ENCODE peak calls at places on chromosomes 12 and 14, in five cellular contexts. K is IMR-90, D is neuronal stem cell, E is mesenchymal stem cell, R is mesendoderm. U is an unnamed sample. For H3K4me1, the result is how much of the 10 kb centered on the place peaks cover.

GRCh38 chr14:37874429-37875109 is 279.1 kb downstream of the TTC6 start:
- DNase-seq in D (peak), K (peak), R (peak), E (peak), U (peak)

GRCh38 chr14:95993768-95994592 is 45.2 kb upstream of the C14orf132 start:
- DNase-seq in D (peak), R (peak), E (peak), K (peak), U (peak)

GRCh38 chr12:65323025-65323424 is 44.5 kb downstream of the MSRB3 start:
- DNase-seq in E (no peak), D (no peak), R (no peak), K (no peak), U (no peak)

GRCh38 chr12:57138526-57139272 is 8.7 kb downstream of the LRP1-AS start:
- DNase-seq in D (no peak), E (no peak), K (no peak), R (no peak), U (no peak)

GRCh38 chr12:118271199-118271598 is 101.5 kb downstream of the TAOK3 start:
- DNase-seq in R (no peak), K (no peak), D (no peak), E (no peak), U (no peak)

GRCh38 chr12:64124511-64125197 is 97.4 kb downstream of the KICS2 start:
- DNase-seq in E (peak), D (no peak), R (no peak), K (peak), U (no peak)

GRCh38 chr12:22974865-22975264 is 349.9 kb downstream of the ETNK1 start:
- DNase-seq in R (peak), K (peak), E (peak), D (no peak), U (no peak)

GRCh38 chr12:121110211-121110940 is 22.3 kb upstream of the P2RX7 start:
- DNase-seq in K (peak), R (peak), D (peak), E (peak), U (peak)

GRCh38 chr12:108337235-108338223 is 1.6 kb downstream of the CMKLR1 start:
- DNase-seq in E (no peak), K (peak), D (no peak), R (peak), U (peak)

GRCh38 chr12:27821259-27821973 is 41.4 kb upstream of the MANSC4 start:
- DNase-seq in R (peak), D (peak), E (peak), K (peak), U (peak)

GRCh38 chr14:49861581-49861922 is 9.0 kb upstream of the NEMF start:
- DNase-seq in E (peak), R (peak), K (peak), D (peak), U (peak)

GRCh38 chr14:103130017-103130764 is 6.9 kb downstream of the TNFAIP2 start:
- DNase-seq in K (no peak), D (no peak), R (no peak), E (no peak), U (no peak)

GRCh38 chr12:50120953-50121352 is 8.9 kb downstream of the COX14 start:
- DNase-seq in D (no peak), R (no peak), K (no peak), E (no peak), U (no peak)

GRCh38 chr12:32558941-32559340 is 120.2 kb upstream of the DNM1L start:
- DNase-seq in R (no peak), D (no peak), E (peak), K (peak), U (no peak)

GRCh38 chr12:50579757-50580267 is 75.0 kb downstream of the DIP2B start:
- DNase-seq in K (peak), D (no peak), R (no peak), E (no peak), U (no peak)

GRCh38 chr12:55974308-55974724 is 438 bp downstream of the RAB5B start:
- DNase-seq in K (peak), D (no peak), R (peak), E (peak), U (no peak)

GRCh38 chr12:63915105-63915830 is 70.8 kb downstream of the SRGAP1 start:
- DNase-seq in R (peak), E (peak), D (no peak), K (peak), U (no peak)

GRCh38 chr14:76863724-76864407 is 37.7 kb downstream of the LRRC74A start:
- DNase-seq in R (no peak), K (no peak), D (no peak), E (no peak), U (no peak)

GRCh38 chr12:93390565-93391297 is 13.0 kb downstream of the NUDT4 start:
- DNase-seq in E (no peak), R (peak), K (no peak), D (no peak), U (no peak)

GRCh38 chr14:81772391-81772790 is 238.7 kb upstream of the SEL1L start:
- DNase-seq in E (no peak), D (no peak), K (no peak), R (no peak), U (no peak)

GRCh38 chr14:89915114-89915878 is 39.2 kb downstream of the EFCAB11 start:
- DNase-seq in R (peak), K (peak), D (peak), E (peak), U (peak)

GRCh38 chr14:90624228-90624627 is 192.0 kb downstream of the TTC7B start:
- DNase-seq in K (peak), R (no peak), D (no peak), E (peak), U (no peak)

GRCh38 chr14:68610251-68610793 is 182.5 kb downstream of the ZFP36L1 start:
- DNase-seq in E (no peak), R (peak), D (no peak), K (no peak), U (no peak)

GRCh38 chr14:51327376-51327775 is 87.3 kb downstream of the TMX1 start:
- DNase-seq in D (no peak), K (peak), E (peak), R (no peak), U (no peak)

GRCh38 chr14:51872396-51872795 is 12.0 kb downstream of the GNG2 start:
- DNase-seq in D (no peak), R (no peak), E (peak), K (no peak), U (no peak)

GRCh38 chr14:29724991-29725390 is 202.7 kb downstream of the PRKD1 start:
- DNase-seq in R (peak), D (peak), E (peak), K (peak), U (peak)

GRCh38 chr12:89949457-89950195 is 241.0 kb upstream of the ATP2B1 start:
- DNase-seq in E (peak), K (peak), D (no peak), R (peak), U (no peak)

GRCh38 chr12:102376251-102376747 is 104.1 kb downstream of the IGF1 start:
- DNase-seq in R (no peak), D (no peak), K (peak), E (no peak), U (no peak)

GRCh38 chr14:68137704-68138619 is 318.4 kb downstream of the RAD51B start:
- DNase-seq in E (peak), D (peak), K (peak), R (peak), U (peak)

GRCh38 chr12:49897276-49897675 is 6.4 kb downstream of the FAIM2 start:
- DNase-seq in R (no peak), K (peak), E (no peak), D (no peak), U (no peak)

GRCh38 chr14:75295061-75295461 is 16.4 kb downstream of the FOS start:
- DNase-seq in R (peak), E (peak), D (peak), K (peak), U (peak)

GRCh38 chr12:89756638-89757321 is 48.1 kb upstream of the ATP2B1 start:
- DNase-seq in K (peak), E (peak), D (no peak), R (peak), U (no peak)

DNA sequence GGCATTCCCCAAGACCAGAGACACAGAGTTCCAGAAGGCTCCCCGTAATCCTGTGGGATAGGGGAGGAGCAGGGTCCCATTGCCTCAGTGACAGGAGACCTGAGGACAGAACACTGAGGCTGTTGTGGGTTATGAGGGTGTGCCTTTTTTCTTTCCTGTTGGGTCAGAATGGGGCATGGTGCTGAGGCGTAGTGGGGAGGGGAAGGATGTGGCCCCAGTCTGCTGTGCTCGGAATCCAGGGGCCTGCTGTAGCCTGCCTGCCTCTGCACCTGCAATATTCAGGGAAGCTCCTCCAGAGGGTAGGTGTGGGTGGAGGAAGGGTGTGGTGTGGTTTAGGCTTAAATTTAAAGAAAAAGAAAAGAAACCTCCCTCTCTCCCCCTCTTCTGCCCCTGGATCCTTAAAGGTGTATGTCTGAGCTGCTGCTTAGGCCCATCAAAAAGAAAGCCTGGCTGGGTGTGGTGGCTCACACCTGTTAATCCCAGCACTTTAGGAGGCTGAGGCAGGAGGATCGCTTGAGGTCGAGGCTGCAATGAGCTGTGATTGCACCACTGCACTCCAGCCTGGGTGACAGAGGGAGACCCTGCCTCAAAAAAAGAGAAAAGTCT is 18.7 kb downstream of the PLEKHG3 start:
- DNase-seq in K (no peak), E (no peak), R (no peak), D (no peak), U (no peak)
- H3K4ac ChIP-seq in K (no peak), E (no peak), R (no peak), D (no peak), U (no peak)

GRCh38 chr14:105192866-105193731 is 12.0 kb upstream of the NUDT14 start:
- DNase-seq in K (peak), D (no peak), R (no peak), E (no peak), U (no peak)

GRCh38 chr14:105195533-105196227 is 14.6 kb upstream of the NUDT14 start:
- DNase-seq in D (peak), R (peak), K (no peak), E (no peak), U (no peak)

GRCh38 chr14:105196228-105196960 is 15.3 kb upstream of the NUDT14 start:
- DNase-seq in R (peak), D (peak), E (no peak), K (no peak), U (peak)

GRCh38 chr14:105193916-105194782 is 13.0 kb upstream of the NUDT14 start:
- DNase-seq in D (no peak), K (peak), R (no peak), E (no peak), U (no peak)

GRCh38 chr14:105195051-105195450 is 13.9 kb upstream of the NUDT14 start:
- DNase-seq in R (no peak), E (no peak), D (no peak), K (no peak), U (no peak)
- H3K4me1 ChIP-seq in R (under half), E (under half), D (under half), K (under half), U (under half)

GRCh38 chr12:24599737-24600136 is 349.2 kb downstream of the BCAT1 start:
- DNase-seq in R (no peak), E (no peak), K (no peak), D (no peak), U (no peak)
- H3K27ac ChIP-seq in R (no peak), E (no peak), K (no peak), D (no peak), U (no peak)

GRCh38 chr12:100043657-100044056 is 58.9 kb upstream of the ANKS1B start:
- DNase-seq in D (no peak), R (peak), E (no peak), K (no peak), U (no peak)

DNA sequence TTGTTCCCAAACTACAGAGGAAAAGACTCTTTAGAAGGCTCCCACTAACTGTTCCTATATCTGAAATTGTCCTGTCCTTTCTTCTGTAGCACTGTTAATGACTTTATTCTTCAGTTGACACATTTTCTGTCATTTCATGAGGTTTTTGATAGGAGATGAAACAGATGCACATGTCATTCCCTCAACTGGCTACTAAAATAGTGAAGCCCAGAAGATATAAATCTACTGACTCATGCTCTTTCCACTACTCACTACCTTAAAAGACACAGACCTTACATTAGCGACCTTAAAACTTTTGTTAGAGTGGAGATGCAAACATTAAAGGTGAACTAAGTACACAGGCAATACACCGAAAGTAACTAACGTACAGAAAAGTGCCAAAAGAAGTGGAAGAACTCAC is 59.5 kb upstream of the ANKS1B start:
- DNase-seq in D (no peak), E (no peak), K (no peak), R (no peak), U (no peak)
- H3K4ac ChIP-seq in D (no peak), E (no peak), K (no peak), R (no peak), U (no peak)